ENCODE peak calls at places on chromosome 3, in six cellular contexts. Q is SK-N-SH, T is IMR-90, M is HepG2, V is GM12878, N is K562. W is an unnamed sample.

GRCh38 chr3:173066044-173066679 is 74.9 kb downstream of the SPATA16 start:
- DNase-seq in Q (peak; percentile 33), T (peak; percentile 11), M (no peak), V (no peak), N (no peak), W (no peak)

GRCh38 chr3:27978440-27978839 is 256.3 kb upstream of the EOMES start:
- DNase-seq in Q (no peak), T (no peak), M (no peak), V (no peak), N (no peak), W (no peak)

GRCh38 chr3:93992211-93992610 is 12.3 kb downstream of the ARL13B start:
- DNase-seq in Q (no peak), T (no peak), M (no peak), V (no peak), N (no peak), W (no peak)

GRCh38 chr3:42476225-42477160 is 25.9 kb upstream of the VIPR1 start:
- DNase-seq in Q (peak; percentile 43), T (no peak), M (no peak), V (no peak), N (peak; percentile 4), W (no peak)

GRCh38 chr3:112038863-112039262 is 4.3 kb downstream of the TMPRSS7 start:
- DNase-seq in Q (no peak), T (peak; percentile 22), M (no peak), V (peak; percentile 25), N (no peak), W (peak; percentile 16)

GRCh38 chr3:138797508-138798038 is 37.2 kb downstream of the PIK3CB start:
- DNase-seq in Q (no peak), T (no peak), M (no peak), V (no peak), N (no peak), W (no peak)

GRCh38 chr3:143083781-143084180 is 35.8 kb upstream of the CHST2 start:
- DNase-seq in Q (no peak), T (no peak), M (no peak), V (no peak), N (no peak), W (no peak)

GRCh38 chr3:149609595-149609994 is 48.2 kb downstream of the WWTR1 start:
- DNase-seq in Q (no peak), T (no peak), M (peak; percentile 95), V (peak; percentile 81), N (no peak), W (no peak)

GRCh38 chr3:29475854-29476253 is 195.0 kb downstream of the RBMS3 start:
- DNase-seq in Q (no peak), T (no peak), M (no peak), V (no peak), N (no peak), W (no peak)

GRCh38 chr3:87792532-87793321 is 266.1 kb downstream of the CGGBP1 start:
- DNase-seq in Q (peak; percentile 19), T (no peak), M (no peak), V (no peak), N (peak; percentile 57), W (peak; percentile 20)

GRCh38 chr3:59443618-59444292 is 393.9 kb upstream of the CFAP20DC start:
- DNase-seq in Q (no peak), T (no peak), M (no peak), V (no peak), N (no peak), W (no peak)

GRCh38 chr3:119990888-119991287 is 103.4 kb downstream of the GSK3B start:
- DNase-seq in Q (no peak), T (peak; percentile 62), M (no peak), V (no peak), N (no peak), W (no peak)

GRCh38 chr3:116877968-116878367 is 168.4 kb downstream of the TUSC7 start:
- DNase-seq in Q (no peak), T (no peak), M (no peak), V (peak; percentile 13), N (no peak), W (no peak)

GRCh38 chr3:159619341-159619885 is 369.2 kb upstream of the IL12A start:
- DNase-seq in Q (no peak), T (peak; percentile 36), M (no peak), V (no peak), N (no peak), W (peak; percentile 31)

GRCh38 chr3:30894521-30895289 is at the start of gene GADL1:
- DNase-seq in Q (peak; percentile 73), T (peak; percentile 8), M (no peak), V (no peak), N (no peak), W (peak; percentile 29)

GRCh38 chr3:39262842-39263241 is 17.0 kb downstream of the CX3CR1 start:
- DNase-seq in Q (no peak), T (no peak), M (no peak), V (no peak), N (no peak), W (no peak)

GRCh38 chr3:39281533-39281932 is 1.7 kb upstream of the CX3CR1 start:
- DNase-seq in Q (no peak), T (no peak), M (no peak), V (no peak), N (no peak), W (no peak)

DNA sequence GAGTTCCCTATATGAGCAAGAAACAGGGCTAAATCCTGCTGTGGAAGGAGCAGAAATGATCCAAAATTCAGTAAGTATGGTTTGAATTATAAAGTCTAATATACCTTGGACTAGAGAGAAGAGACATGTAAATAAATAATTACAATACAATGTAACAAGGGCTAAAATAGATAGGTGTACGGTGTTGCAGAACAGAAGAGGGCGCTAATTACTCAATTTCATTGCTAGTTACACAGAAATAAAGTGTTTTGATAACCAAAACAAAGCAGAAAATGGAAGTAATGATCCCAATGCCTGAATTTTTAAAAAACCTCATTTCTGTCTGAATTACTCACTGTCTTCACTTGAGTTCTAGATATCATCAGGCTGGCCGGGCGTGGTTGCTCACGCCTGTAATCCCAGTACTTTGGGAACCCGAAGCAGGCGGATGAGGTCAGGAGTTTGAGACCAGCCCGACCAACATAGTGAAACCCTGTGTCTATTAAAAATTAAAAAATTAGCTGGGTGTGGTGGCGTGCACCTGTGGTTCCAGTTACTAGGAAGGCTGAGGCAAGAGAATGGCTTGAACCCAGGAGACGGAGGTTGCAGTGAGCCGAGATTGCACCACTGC is 8.3 kb upstream of the PLCH1 start:
- DNase-seq in Q (peak; percentile 32), T (peak; percentile 39), M (peak; percentile 39), V (no peak), N (no peak), W (peak; percentile 56)
- TF ChIP-seq SMC3 in Q (peak; percentile 30), T (peak; percentile 34), M (no peak), V (peak; percentile 38), N (peak; percentile 56), W (peak; percentile 66)

GRCh38 chr3:58116161-58116955 is 94.4 kb downstream of the DNASE1L3 start:
- DNase-seq in Q (no peak), T (no peak), M (no peak), V (peak; percentile 83), N (no peak), W (no peak)

GRCh38 chr3:58107597-58107996 is 99.4 kb downstream of the FLNB start:
- DNase-seq in Q (no peak), T (no peak), M (no peak), V (no peak), N (peak; percentile 17), W (no peak)

GRCh38 chr3:58112185-58112535 is 98.6 kb downstream of the DNASE1L3 start:
- DNase-seq in Q (no peak), T (no peak), M (no peak), V (no peak), N (no peak), W (no peak)

GRCh38 chr3:58109752-58110151 is 101.0 kb downstream of the DNASE1L3 start:
- DNase-seq in Q (no peak), T (no peak), M (no peak), V (no peak), N (no peak), W (no peak)

GRCh38 chr3:58111513-58112184 is 99.1 kb downstream of the DNASE1L3 start:
- DNase-seq in Q (no peak), T (no peak), M (peak; percentile 84), V (peak; percentile 50), N (no peak), W (no peak)
- TF ChIP-seq SMC3 in Q (no peak), T (no peak), M (no peak), V (no peak), N (no peak), W (no peak)

DNA sequence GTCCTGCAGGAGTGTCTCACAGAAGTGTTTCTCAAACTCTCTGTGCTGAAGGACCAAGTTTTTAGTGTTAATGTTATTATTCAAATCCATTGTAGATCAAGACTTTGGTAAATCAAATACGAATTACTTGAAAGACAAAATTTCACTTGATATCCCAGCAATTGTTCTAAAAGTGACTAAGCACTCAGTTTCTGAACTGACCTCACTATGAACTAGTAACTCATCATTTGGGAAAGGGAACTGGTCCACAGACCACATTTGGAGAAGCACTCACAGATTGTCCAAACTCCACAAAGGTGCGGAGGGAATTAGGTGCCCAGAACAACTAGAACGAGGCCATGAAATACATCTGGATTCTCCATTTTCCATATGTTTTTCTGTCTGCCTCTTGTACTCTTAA is 25.6 kb downstream of the FAM43A start:
- DNase-seq in Q (no peak), T (no peak), M (no peak), V (no peak), N (no peak), W (no peak)
- TF ChIP-seq SMC3 in Q (no peak), T (no peak), M (no peak), V (no peak), N (no peak), W (no peak)

GRCh38 chr3:71265365-71265935 is 318.1 kb downstream of the FOXP1 start:
- DNase-seq in Q (no peak), T (no peak), M (no peak), V (no peak), N (no peak), W (no peak)
- TF ChIP-seq SMC3 in Q (no peak), T (no peak), M (no peak), V (no peak), N (no peak), W (no peak)

DNA sequence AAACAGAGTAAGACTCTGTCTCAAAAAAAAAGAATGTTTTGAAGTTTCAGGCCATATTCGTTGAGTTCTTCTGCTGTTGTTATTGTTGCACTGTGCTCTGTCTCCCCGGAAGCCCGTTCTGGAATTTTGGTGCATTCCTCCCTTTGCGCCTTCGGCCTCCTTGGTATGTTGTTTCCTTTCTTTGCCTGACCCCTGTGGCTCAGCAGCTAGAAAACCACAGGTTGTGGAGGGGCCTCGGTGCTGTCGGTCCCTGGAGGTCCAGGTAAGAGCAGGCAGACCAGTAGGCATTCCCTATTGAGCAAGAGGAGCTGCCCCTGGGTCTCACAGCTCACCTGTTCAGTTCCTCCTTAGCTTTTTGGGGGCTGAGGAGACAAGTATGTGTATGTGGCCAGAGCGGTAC is 51.0 kb upstream of the DLG1 start:
- DNase-seq in Q (no peak), T (no peak), M (no peak), V (no peak), N (no peak), W (no peak)
- TF ChIP-seq SMC3 in Q (no peak), T (no peak), M (no peak), V (no peak), N (no peak), W (no peak)